ENCODE peak calls at places on chromosomes 7 and 10, in five cellular contexts. One of them, this sample, is unnamed.

GRCh38 chr10:60944159-60944909 is at the start of gene RHOBTB1:
- DNase-seq in dorsolateral prefrontal cortex: peak; percentile 86
- DNase-seq in heart right ventricle: peak; percentile 81
- DNase-seq in PC-9: peak; percentile 62
- DNase-seq in glutamatergic neuron: peak; percentile 85
- DNase-seq in this sample: peak; percentile 48

GRCh38 chr10:79047875-79048638 is 20.7 kb upstream of the ZMIZ1 start:
- DNase-seq in dorsolateral prefrontal cortex: peak; percentile 32
- DNase-seq in heart right ventricle: no peak
- DNase-seq in PC-9: no peak
- DNase-seq in glutamatergic neuron: peak; percentile 31
- DNase-seq in this sample: no peak

GRCh38 chr10:67666416-67667043 is 29.5 kb downstream of the CTNNA3 start:
- DNase-seq in dorsolateral prefrontal cortex: no peak
- DNase-seq in heart right ventricle: no peak
- DNase-seq in PC-9: no peak
- DNase-seq in glutamatergic neuron: no peak
- DNase-seq in this sample: no peak

GRCh38 chr10:7932301-7933036 is 114.2 kb downstream of the TAF3 start:
- DNase-seq in dorsolateral prefrontal cortex: no peak
- DNase-seq in heart right ventricle: no peak
- DNase-seq in PC-9: no peak
- DNase-seq in glutamatergic neuron: no peak
- DNase-seq in this sample: no peak

GRCh38 chr10:97510686-97511085 is 12.0 kb downstream of the UBTD1 start:
- DNase-seq in dorsolateral prefrontal cortex: no peak
- DNase-seq in heart right ventricle: no peak
- DNase-seq in PC-9: no peak
- DNase-seq in glutamatergic neuron: no peak
- DNase-seq in this sample: no peak

GRCh38 chr7:47999413-47999812 is 20.0 kb upstream of the HUS1 start:
- DNase-seq in dorsolateral prefrontal cortex: no peak
- DNase-seq in heart right ventricle: no peak
- DNase-seq in PC-9: no peak
- DNase-seq in glutamatergic neuron: no peak
- DNase-seq in this sample: no peak

GRCh38 chr10:11162828-11163599 is 145.3 kb downstream of the CELF2 start:
- DNase-seq in dorsolateral prefrontal cortex: no peak
- DNase-seq in heart right ventricle: peak; percentile 43
- DNase-seq in PC-9: no peak
- DNase-seq in glutamatergic neuron: no peak
- DNase-seq in this sample: no peak

GRCh38 chr10:11719496-11719895 is 22.7 kb upstream of the ECHDC3 start:
- DNase-seq in dorsolateral prefrontal cortex: no peak
- DNase-seq in heart right ventricle: no peak
- DNase-seq in PC-9: peak; percentile 96
- DNase-seq in glutamatergic neuron: no peak
- DNase-seq in this sample: no peak

GRCh38 chr7:51261950-51262795 is 54.4 kb downstream of the COBL start:
- DNase-seq in dorsolateral prefrontal cortex: no peak
- DNase-seq in heart right ventricle: no peak
- DNase-seq in PC-9: no peak
- DNase-seq in glutamatergic neuron: no peak
- DNase-seq in this sample: no peak

GRCh38 chr7:98995523-98996161 is 117.3 kb downstream of the TRRAP start:
- DNase-seq in dorsolateral prefrontal cortex: no peak
- DNase-seq in heart right ventricle: no peak
- DNase-seq in PC-9: no peak
- DNase-seq in glutamatergic neuron: no peak
- DNase-seq in this sample: no peak

GRCh38 chr7:31466036-31466435 is 47.9 kb upstream of the ITPRID1 start:
- DNase-seq in dorsolateral prefrontal cortex: no peak
- DNase-seq in heart right ventricle: no peak
- DNase-seq in PC-9: no peak
- DNase-seq in glutamatergic neuron: no peak
- DNase-seq in this sample: no peak

GRCh38 chr7:158369290-158369689 is 218.3 kb downstream of the PTPRN2 start:
- DNase-seq in dorsolateral prefrontal cortex: no peak
- DNase-seq in heart right ventricle: no peak
- DNase-seq in PC-9: no peak
- DNase-seq in glutamatergic neuron: no peak
- DNase-seq in this sample: no peak

GRCh38 chr10:6014241-6014761 is 37.0 kb upstream of the IL15RA start:
- DNase-seq in dorsolateral prefrontal cortex: no peak
- DNase-seq in heart right ventricle: peak; percentile 75
- DNase-seq in PC-9: no peak
- DNase-seq in glutamatergic neuron: peak; percentile 40
- DNase-seq in this sample: peak; percentile 79

GRCh38 chr7:5231811-5232484 is 41.9 kb downstream of the WIPI2 start:
- DNase-seq in dorsolateral prefrontal cortex: no peak
- DNase-seq in heart right ventricle: no peak
- DNase-seq in PC-9: no peak
- DNase-seq in glutamatergic neuron: no peak
- DNase-seq in this sample: no peak

GRCh38 chr7:48225101-48225500 is 53.8 kb downstream of the ABCA13 start:
- DNase-seq in dorsolateral prefrontal cortex: no peak
- DNase-seq in heart right ventricle: no peak
- DNase-seq in PC-9: no peak
- DNase-seq in glutamatergic neuron: no peak
- DNase-seq in this sample: no peak

GRCh38 chr7:112173214-112173905 is 32.8 kb downstream of the DOCK4 start:
- DNase-seq in dorsolateral prefrontal cortex: no peak
- DNase-seq in heart right ventricle: no peak
- DNase-seq in PC-9: no peak
- DNase-seq in glutamatergic neuron: no peak
- DNase-seq in this sample: no peak

GRCh38 chr7:42432644-42433043 is 195.6 kb upstream of the GLI3 start:
- DNase-seq in dorsolateral prefrontal cortex: no peak
- DNase-seq in heart right ventricle: no peak
- DNase-seq in PC-9: no peak
- DNase-seq in glutamatergic neuron: no peak
- DNase-seq in this sample: no peak

GRCh38 chr10:43026039-43026973 is 50.6 kb upstream of the RET start:
- DNase-seq in dorsolateral prefrontal cortex: no peak
- DNase-seq in heart right ventricle: no peak
- DNase-seq in PC-9: peak; percentile 70
- DNase-seq in glutamatergic neuron: peak; percentile 75
- DNase-seq in this sample: no peak

GRCh38 chr10:58963101-58963534 is 213.3 kb upstream of the PHYHIPL start:
- DNase-seq in dorsolateral prefrontal cortex: no peak
- DNase-seq in heart right ventricle: no peak
- DNase-seq in PC-9: no peak
- DNase-seq in glutamatergic neuron: peak; percentile 32
- DNase-seq in this sample: no peak

GRCh38 chr10:75245354-75246001 is 9.7 kb upstream of the COMTD1 start:
- DNase-seq in dorsolateral prefrontal cortex: no peak
- DNase-seq in heart right ventricle: no peak
- DNase-seq in PC-9: peak; percentile 99
- DNase-seq in glutamatergic neuron: no peak
- DNase-seq in this sample: no peak

GRCh38 chr10:6142644-6143043 is 53.8 kb downstream of the RBM17 start:
- DNase-seq in dorsolateral prefrontal cortex: no peak
- DNase-seq in heart right ventricle: no peak
- DNase-seq in PC-9: no peak
- DNase-seq in glutamatergic neuron: no peak
- DNase-seq in this sample: no peak

GRCh38 chr10:43264987-43265798 is 1.7 kb downstream of the RASGEF1A start:
- DNase-seq in dorsolateral prefrontal cortex: peak; percentile 44
- DNase-seq in heart right ventricle: no peak
- DNase-seq in PC-9: no peak
- DNase-seq in glutamatergic neuron: no peak
- DNase-seq in this sample: peak; percentile 19

GRCh38 chr7:10022957-10023356 is 950.7 kb upstream of the PHF14 start:
- DNase-seq in dorsolateral prefrontal cortex: peak; percentile 41
- DNase-seq in heart right ventricle: peak; percentile 11
- DNase-seq in PC-9: peak; percentile 44
- DNase-seq in glutamatergic neuron: peak; percentile 28
- DNase-seq in this sample: no peak
- TF ChIP-seq CTCF in dorsolateral prefrontal cortex: no peak
- TF ChIP-seq CTCF in heart right ventricle: no peak
- TF ChIP-seq CTCF in PC-9: peak; percentile 26
- TF ChIP-seq CTCF in glutamatergic neuron: no peak
- TF ChIP-seq CTCF in this sample: no peak

DNA sequence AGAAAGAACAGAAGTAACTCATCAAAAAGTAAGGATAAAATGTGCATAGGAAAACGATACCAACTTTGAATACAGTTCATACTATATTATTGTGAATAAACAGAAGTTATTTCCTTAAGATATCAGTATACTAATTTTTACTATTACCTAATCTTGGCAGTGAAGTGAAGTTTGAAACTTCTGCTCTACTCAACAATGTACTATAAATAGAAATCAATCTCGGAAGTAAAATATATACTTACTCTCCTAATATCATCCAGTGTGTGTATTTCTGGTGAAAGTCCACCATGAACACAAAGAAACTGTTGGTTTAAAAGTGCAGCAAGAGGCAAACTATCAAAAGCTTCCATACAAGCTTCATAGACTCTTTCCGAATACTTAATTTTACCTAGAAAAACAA is 24.6 kb downstream of the PPP3CB start:
- DNase-seq in dorsolateral prefrontal cortex: no peak
- DNase-seq in heart right ventricle: no peak
- DNase-seq in PC-9: no peak
- DNase-seq in glutamatergic neuron: no peak
- DNase-seq in this sample: no peak
- TF ChIP-seq CTCF in dorsolateral prefrontal cortex: no peak
- TF ChIP-seq CTCF in heart right ventricle: no peak
- TF ChIP-seq CTCF in PC-9: no peak
- TF ChIP-seq CTCF in glutamatergic neuron: no peak
- TF ChIP-seq CTCF in this sample: no peak

DNA sequence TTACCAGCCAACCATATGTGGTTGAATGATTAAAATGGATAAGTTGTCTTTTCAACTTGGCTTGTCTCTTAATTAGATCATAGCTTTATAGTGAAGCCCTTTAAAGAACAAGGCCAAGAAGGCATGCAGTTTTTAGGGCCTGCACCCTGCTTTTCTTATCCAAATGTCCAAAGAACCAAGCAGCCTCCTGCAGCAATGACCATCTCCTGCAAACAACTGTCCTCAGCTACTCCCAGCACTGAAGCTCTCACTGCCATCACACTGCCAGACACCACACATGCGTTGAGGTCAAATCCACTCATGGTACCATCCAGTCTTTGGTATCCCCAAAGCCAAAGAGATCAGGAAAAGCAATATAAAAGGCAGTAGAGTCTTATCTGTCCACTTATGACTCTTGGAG is 210.3 kb downstream of the ACTR3B start:
- DNase-seq in dorsolateral prefrontal cortex: no peak
- DNase-seq in heart right ventricle: no peak
- DNase-seq in PC-9: no peak
- DNase-seq in glutamatergic neuron: no peak
- DNase-seq in this sample: no peak
- TF ChIP-seq CTCF in dorsolateral prefrontal cortex: no peak
- TF ChIP-seq CTCF in heart right ventricle: no peak
- TF ChIP-seq CTCF in PC-9: no peak
- TF ChIP-seq CTCF in glutamatergic neuron: no peak
- TF ChIP-seq CTCF in this sample: no peak

GRCh38 chr7:83652481-83652880 is 3.5 kb upstream of the SEMA3E start:
- DNase-seq in dorsolateral prefrontal cortex: no peak
- DNase-seq in heart right ventricle: no peak
- DNase-seq in PC-9: no peak
- DNase-seq in glutamatergic neuron: no peak
- DNase-seq in this sample: no peak

DNA sequence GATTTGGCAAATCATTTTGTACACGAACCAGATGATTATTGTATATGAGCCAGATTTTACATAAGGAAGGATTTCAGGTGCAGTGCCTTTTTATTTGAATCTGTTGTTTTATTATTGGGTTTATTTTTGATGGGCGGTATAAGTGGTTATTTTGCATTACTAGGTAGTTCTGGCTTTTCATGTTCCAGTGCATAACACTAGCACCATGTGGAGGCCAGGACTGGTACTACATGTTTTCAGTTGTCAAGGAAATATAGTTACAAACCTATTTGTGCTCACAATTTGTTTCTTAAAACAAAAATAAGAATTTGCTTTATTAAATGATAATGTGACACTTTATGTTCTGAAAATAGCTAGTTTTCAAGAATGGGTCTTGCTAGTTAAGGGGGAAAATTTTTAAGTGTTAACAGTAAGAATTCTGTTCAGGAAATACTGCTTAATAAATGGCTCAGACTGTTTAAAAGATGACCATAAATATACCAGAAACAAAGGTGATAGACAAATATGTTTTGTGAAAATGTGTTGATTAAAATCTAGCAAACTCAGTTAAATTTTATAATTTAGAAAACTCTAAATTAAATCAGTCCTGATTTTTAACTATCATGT is 7.1 kb upstream of the SEMA3E start:
- DNase-seq in dorsolateral prefrontal cortex: no peak
- DNase-seq in heart right ventricle: no peak
- DNase-seq in PC-9: no peak
- DNase-seq in glutamatergic neuron: peak; percentile 46
- DNase-seq in this sample: no peak
- TF ChIP-seq CTCF in dorsolateral prefrontal cortex: peak; percentile 53
- TF ChIP-seq CTCF in heart right ventricle: peak; percentile 31
- TF ChIP-seq CTCF in PC-9: peak; percentile 89
- TF ChIP-seq CTCF in glutamatergic neuron: peak; percentile 80
- TF ChIP-seq CTCF in this sample: no peak

DNA sequence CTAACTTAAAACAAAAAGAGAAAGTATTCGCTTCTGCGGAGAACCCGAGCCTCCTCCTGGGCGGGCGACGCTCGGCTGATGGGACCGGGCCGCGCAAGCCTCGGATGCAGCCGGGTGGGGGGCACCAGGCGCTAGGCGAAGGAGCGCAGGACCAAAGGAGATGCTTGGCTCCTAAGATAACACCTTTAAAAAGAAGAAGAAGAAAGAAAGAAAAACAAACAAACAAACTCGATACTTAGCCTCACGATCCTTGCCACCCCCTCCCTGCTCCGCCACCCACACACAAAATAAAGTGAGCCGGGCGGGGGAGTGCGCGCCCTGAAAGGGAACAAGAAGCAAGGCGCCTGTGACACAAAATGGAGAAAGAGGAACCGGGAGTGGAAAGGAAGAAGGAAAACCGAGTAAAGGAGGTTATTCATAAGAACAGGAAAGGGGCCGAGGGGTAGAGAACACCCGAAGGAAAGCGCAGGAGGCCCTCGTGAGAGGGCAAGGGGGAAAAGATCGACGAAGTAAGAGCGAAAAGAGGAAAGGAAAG is 34.0 kb upstream of the EBLN1 start:
- DNase-seq in dorsolateral prefrontal cortex: peak; percentile 67
- DNase-seq in heart right ventricle: peak; percentile 79
- DNase-seq in PC-9: no peak
- DNase-seq in glutamatergic neuron: peak; percentile 48
- DNase-seq in this sample: no peak
- TF ChIP-seq CTCF in dorsolateral prefrontal cortex: no peak
- TF ChIP-seq CTCF in heart right ventricle: no peak
- TF ChIP-seq CTCF in PC-9: no peak
- TF ChIP-seq CTCF in glutamatergic neuron: no peak
- TF ChIP-seq CTCF in this sample: no peak

DNA sequence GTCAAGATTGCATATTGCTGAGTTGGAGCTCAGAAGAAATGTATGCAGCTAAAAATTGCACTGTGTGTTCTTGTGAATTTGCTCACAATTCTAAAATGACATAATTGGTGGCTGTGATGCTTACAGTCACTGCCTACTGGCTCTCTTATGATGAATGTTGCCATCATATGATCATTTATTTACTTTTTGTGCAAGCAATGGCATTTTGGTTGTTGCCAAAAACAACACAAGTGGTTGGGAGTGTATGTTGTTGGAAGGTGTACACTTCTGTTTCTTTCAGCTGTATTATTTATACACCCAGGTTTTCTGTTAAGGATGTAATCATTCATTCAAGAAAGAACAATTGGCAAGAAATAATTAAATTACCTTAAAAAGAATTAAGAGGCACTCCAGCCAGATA is 28.9 kb downstream of the PON1 start:
- DNase-seq in dorsolateral prefrontal cortex: no peak
- DNase-seq in heart right ventricle: no peak
- DNase-seq in PC-9: no peak
- DNase-seq in glutamatergic neuron: no peak
- DNase-seq in this sample: no peak
- TF ChIP-seq CTCF in dorsolateral prefrontal cortex: no peak
- TF ChIP-seq CTCF in heart right ventricle: no peak
- TF ChIP-seq CTCF in PC-9: no peak
- TF ChIP-seq CTCF in glutamatergic neuron: no peak
- TF ChIP-seq CTCF in this sample: no peak